ENCODE peak calls at places on chromosomes 13 and 19, in ten cellular contexts. One of them, this sample, is unnamed.
A peak's percentile ranks its signal among the peaks of the same experiment; 100 is the strongest.

GRCh38 chr19:3304871-3305423 is 61.4 kb upstream of the NFIC start:
- DNase-seq in Daoy: peak; percentile 85
- DNase-seq in T-cell: peak; percentile 75
- DNase-seq in activated CD4-positive, alpha-beta T cell treated with anti-CD3 and anti-CD28 coated beads for 24 hours: peak; percentile 80
- DNase-seq in DMS 273 treated with DMSO at 0.1 percent for 48 hours: peak; percentile 38
- DNase-seq in ELF-1: peak; percentile 88
- DNase-seq in thoracic aorta: no peak
- DNase-seq in anterior cingulate cortex: peak; percentile 54
- DNase-seq in stomach: peak; percentile 79
- DNase-seq in bronchial epithelial cell: peak; percentile 44
- DNase-seq in this sample: peak; percentile 84

GRCh38 chr13:110648848-110649421 is 33.6 kb downstream of the NAXD start:
- DNase-seq in Daoy: no peak
- DNase-seq in T-cell: no peak
- DNase-seq in activated CD4-positive, alpha-beta T cell treated with anti-CD3 and anti-CD28 coated beads for 24 hours: no peak
- DNase-seq in DMS 273 treated with DMSO at 0.1 percent for 48 hours: no peak
- DNase-seq in ELF-1: no peak
- DNase-seq in thoracic aorta: no peak
- DNase-seq in anterior cingulate cortex: no peak
- DNase-seq in stomach: no peak
- DNase-seq in bronchial epithelial cell: no peak
- DNase-seq in this sample: no peak

GRCh38 chr13:23506071-23506820 is 64.0 kb upstream of the TNFRSF19 start:
- DNase-seq in Daoy: peak; percentile 41
- DNase-seq in T-cell: no peak
- DNase-seq in activated CD4-positive, alpha-beta T cell treated with anti-CD3 and anti-CD28 coated beads for 24 hours: no peak
- DNase-seq in DMS 273 treated with DMSO at 0.1 percent for 48 hours: peak; percentile 12
- DNase-seq in ELF-1: no peak
- DNase-seq in thoracic aorta: no peak
- DNase-seq in anterior cingulate cortex: no peak
- DNase-seq in stomach: no peak
- DNase-seq in bronchial epithelial cell: no peak
- DNase-seq in this sample: no peak

GRCh38 chr13:99993660-99994455 is 12.3 kb downstream of the ZIC2 start:
- DNase-seq in Daoy: peak; percentile 18
- DNase-seq in T-cell: no peak
- DNase-seq in activated CD4-positive, alpha-beta T cell treated with anti-CD3 and anti-CD28 coated beads for 24 hours: no peak
- DNase-seq in DMS 273 treated with DMSO at 0.1 percent for 48 hours: no peak
- DNase-seq in ELF-1: no peak
- DNase-seq in thoracic aorta: no peak
- DNase-seq in anterior cingulate cortex: no peak
- DNase-seq in stomach: no peak
- DNase-seq in bronchial epithelial cell: no peak
- DNase-seq in this sample: no peak

GRCh38 chr19:5205388-5205787 is 135.2 kb downstream of the PTPRS start:
- DNase-seq in Daoy: no peak
- DNase-seq in T-cell: no peak
- DNase-seq in activated CD4-positive, alpha-beta T cell treated with anti-CD3 and anti-CD28 coated beads for 24 hours: no peak
- DNase-seq in DMS 273 treated with DMSO at 0.1 percent for 48 hours: no peak
- DNase-seq in ELF-1: no peak
- DNase-seq in thoracic aorta: no peak
- DNase-seq in anterior cingulate cortex: no peak
- DNase-seq in stomach: no peak
- DNase-seq in bronchial epithelial cell: no peak
- DNase-seq in this sample: no peak

GRCh38 chr19:49210108-49210900 is 52.7 kb downstream of the TRPM4 start:
- DNase-seq in Daoy: no peak
- DNase-seq in T-cell: no peak
- DNase-seq in activated CD4-positive, alpha-beta T cell treated with anti-CD3 and anti-CD28 coated beads for 24 hours: no peak
- DNase-seq in DMS 273 treated with DMSO at 0.1 percent for 48 hours: no peak
- DNase-seq in ELF-1: peak; percentile 99
- DNase-seq in thoracic aorta: no peak
- DNase-seq in anterior cingulate cortex: peak; percentile 30
- DNase-seq in stomach: no peak
- DNase-seq in bronchial epithelial cell: no peak
- DNase-seq in this sample: peak; percentile 17

GRCh38 chr13:41231786-41232185 is 31.6 kb downstream of the MTRF1 start:
- DNase-seq in Daoy: peak; percentile 25
- DNase-seq in T-cell: no peak
- DNase-seq in activated CD4-positive, alpha-beta T cell treated with anti-CD3 and anti-CD28 coated beads for 24 hours: no peak
- DNase-seq in DMS 273 treated with DMSO at 0.1 percent for 48 hours: no peak
- DNase-seq in ELF-1: no peak
- DNase-seq in thoracic aorta: no peak
- DNase-seq in anterior cingulate cortex: no peak
- DNase-seq in stomach: peak; percentile 83
- DNase-seq in bronchial epithelial cell: peak; percentile 28
- DNase-seq in this sample: peak; percentile 57

GRCh38 chr13:27953671-27954405 is 15.3 kb downstream of the CDX2 start:
- DNase-seq in Daoy: peak; percentile 86
- DNase-seq in T-cell: peak; percentile 46
- DNase-seq in activated CD4-positive, alpha-beta T cell treated with anti-CD3 and anti-CD28 coated beads for 24 hours: peak; percentile 63
- DNase-seq in DMS 273 treated with DMSO at 0.1 percent for 48 hours: no peak
- DNase-seq in ELF-1: peak; percentile 94
- DNase-seq in thoracic aorta: no peak
- DNase-seq in anterior cingulate cortex: no peak
- DNase-seq in stomach: peak; percentile 88
- DNase-seq in bronchial epithelial cell: peak; percentile 20
- DNase-seq in this sample: peak; percentile 70

GRCh38 chr19:31272707-31273106 is 76.5 kb downstream of the TSHZ3 start:
- DNase-seq in Daoy: no peak
- DNase-seq in T-cell: no peak
- DNase-seq in activated CD4-positive, alpha-beta T cell treated with anti-CD3 and anti-CD28 coated beads for 24 hours: no peak
- DNase-seq in DMS 273 treated with DMSO at 0.1 percent for 48 hours: no peak
- DNase-seq in ELF-1: no peak
- DNase-seq in thoracic aorta: no peak
- DNase-seq in anterior cingulate cortex: no peak
- DNase-seq in stomach: no peak
- DNase-seq in bronchial epithelial cell: no peak
- DNase-seq in this sample: no peak

GRCh38 chr19:33622809-33623511 is 1.2 kb downstream of the CHST8 start:
- DNase-seq in Daoy: no peak
- DNase-seq in T-cell: no peak
- DNase-seq in activated CD4-positive, alpha-beta T cell treated with anti-CD3 and anti-CD28 coated beads for 24 hours: no peak
- DNase-seq in DMS 273 treated with DMSO at 0.1 percent for 48 hours: no peak
- DNase-seq in ELF-1: peak; percentile 33
- DNase-seq in thoracic aorta: no peak
- DNase-seq in anterior cingulate cortex: no peak
- DNase-seq in stomach: no peak
- DNase-seq in bronchial epithelial cell: no peak
- DNase-seq in this sample: no peak

GRCh38 chr13:42876270-42876714 is 94.9 kb downstream of the FAM216B start:
- DNase-seq in Daoy: no peak
- DNase-seq in T-cell: no peak
- DNase-seq in activated CD4-positive, alpha-beta T cell treated with anti-CD3 and anti-CD28 coated beads for 24 hours: no peak
- DNase-seq in DMS 273 treated with DMSO at 0.1 percent for 48 hours: no peak
- DNase-seq in ELF-1: no peak
- DNase-seq in thoracic aorta: no peak
- DNase-seq in anterior cingulate cortex: no peak
- DNase-seq in stomach: no peak
- DNase-seq in bronchial epithelial cell: no peak
- DNase-seq in this sample: no peak

GRCh38 chr13:24323739-24324075 is 14.3 kb downstream of the C1QTNF9 start:
- DNase-seq in Daoy: no peak
- DNase-seq in T-cell: no peak
- DNase-seq in activated CD4-positive, alpha-beta T cell treated with anti-CD3 and anti-CD28 coated beads for 24 hours: no peak
- DNase-seq in DMS 273 treated with DMSO at 0.1 percent for 48 hours: no peak
- DNase-seq in ELF-1: no peak
- DNase-seq in thoracic aorta: no peak
- DNase-seq in anterior cingulate cortex: no peak
- DNase-seq in stomach: no peak
- DNase-seq in bronchial epithelial cell: no peak
- DNase-seq in this sample: no peak

GRCh38 chr13:31227063-31227462 is 27.3 kb downstream of the B3GLCT start:
- DNase-seq in Daoy: no peak
- DNase-seq in T-cell: no peak
- DNase-seq in activated CD4-positive, alpha-beta T cell treated with anti-CD3 and anti-CD28 coated beads for 24 hours: no peak
- DNase-seq in DMS 273 treated with DMSO at 0.1 percent for 48 hours: no peak
- DNase-seq in ELF-1: no peak
- DNase-seq in thoracic aorta: no peak
- DNase-seq in anterior cingulate cortex: no peak
- DNase-seq in stomach: no peak
- DNase-seq in bronchial epithelial cell: peak; percentile 10
- DNase-seq in this sample: no peak

GRCh38 chr13:94239135-94239534 is 240.3 kb downstream of the DCT start:
- DNase-seq in Daoy: peak; percentile 50
- DNase-seq in T-cell: no peak
- DNase-seq in activated CD4-positive, alpha-beta T cell treated with anti-CD3 and anti-CD28 coated beads for 24 hours: no peak
- DNase-seq in DMS 273 treated with DMSO at 0.1 percent for 48 hours: no peak
- DNase-seq in ELF-1: no peak
- DNase-seq in thoracic aorta: no peak
- DNase-seq in anterior cingulate cortex: no peak
- DNase-seq in stomach: no peak
- DNase-seq in bronchial epithelial cell: peak; percentile 8
- DNase-seq in this sample: no peak

GRCh38 chr19:29302002-29302928 is 89.3 kb upstream of the UQCRFS1 start:
- DNase-seq in Daoy: no peak
- DNase-seq in T-cell: no peak
- DNase-seq in activated CD4-positive, alpha-beta T cell treated with anti-CD3 and anti-CD28 coated beads for 24 hours: no peak
- DNase-seq in DMS 273 treated with DMSO at 0.1 percent for 48 hours: no peak
- DNase-seq in ELF-1: no peak
- DNase-seq in thoracic aorta: no peak
- DNase-seq in anterior cingulate cortex: no peak
- DNase-seq in stomach: no peak
- DNase-seq in bronchial epithelial cell: no peak
- DNase-seq in this sample: no peak

GRCh38 chr19:28296506-28296905 is 916.4 kb downstream of the UQCRFS1 start:
- DNase-seq in Daoy: peak; percentile 64
- DNase-seq in T-cell: no peak
- DNase-seq in activated CD4-positive, alpha-beta T cell treated with anti-CD3 and anti-CD28 coated beads for 24 hours: no peak
- DNase-seq in DMS 273 treated with DMSO at 0.1 percent for 48 hours: no peak
- DNase-seq in ELF-1: no peak
- DNase-seq in thoracic aorta: no peak
- DNase-seq in anterior cingulate cortex: no peak
- DNase-seq in stomach: no peak
- DNase-seq in bronchial epithelial cell: no peak
- DNase-seq in this sample: no peak

GRCh38 chr13:75440100-75440499 is 41.9 kb downstream of the TBC1D4 start:
- DNase-seq in Daoy: no peak
- DNase-seq in T-cell: no peak
- DNase-seq in activated CD4-positive, alpha-beta T cell treated with anti-CD3 and anti-CD28 coated beads for 24 hours: no peak
- DNase-seq in DMS 273 treated with DMSO at 0.1 percent for 48 hours: no peak
- DNase-seq in ELF-1: no peak
- DNase-seq in thoracic aorta: no peak
- DNase-seq in anterior cingulate cortex: no peak
- DNase-seq in stomach: no peak
- DNase-seq in bronchial epithelial cell: no peak
- DNase-seq in this sample: no peak

GRCh38 chr19:46404884-46405658 is 8.3 kb downstream of the CCDC8 start:
- DNase-seq in Daoy: no peak
- DNase-seq in T-cell: no peak
- DNase-seq in activated CD4-positive, alpha-beta T cell treated with anti-CD3 and anti-CD28 coated beads for 24 hours: no peak
- DNase-seq in DMS 273 treated with DMSO at 0.1 percent for 48 hours: no peak
- DNase-seq in ELF-1: no peak
- DNase-seq in thoracic aorta: no peak
- DNase-seq in anterior cingulate cortex: no peak
- DNase-seq in stomach: no peak
- DNase-seq in bronchial epithelial cell: no peak
- DNase-seq in this sample: no peak